ENCODE peak calls at places on chromosomes 12 and 14, in six cellular contexts. W is hepatocyte, D is GM23338, K is PC-9, T is neural progenitor cell, L is HCT116. O is an unnamed sample.

GRCh38 chr12:11630046-11630706 is 19.3 kb upstream of the ETV6 start:
- DNase-seq in W (no peak), D (no peak), K (no peak), T (peak), L (no peak), O (no peak)

GRCh38 chr12:119758236-119758635 is 90.3 kb downstream of the PRKAB1 start:
- DNase-seq in W (no peak), D (no peak), K (no peak), T (no peak), L (no peak), O (no peak)

GRCh38 chr14:104137297-104138097 is 890 bp upstream of the KIF26A start:
- DNase-seq in W (peak), D (peak), K (no peak), T (peak), L (no peak), O (peak)

GRCh38 chr14:61051046-61051445 is 70.0 kb downstream of the SLC38A6 start:
- DNase-seq in W (peak), D (peak), K (no peak), T (peak), L (no peak), O (peak)

GRCh38 chr12:68175566-68176033 is 16.1 kb upstream of the IFNG start:
- DNase-seq in W (no peak), D (no peak), K (no peak), T (no peak), L (no peak), O (no peak)

GRCh38 chr14:55851961-55852360 is 266.2 kb upstream of the PELI2 start:
- DNase-seq in W (no peak), D (no peak), K (no peak), T (no peak), L (no peak), O (no peak)

GRCh38 chr12:109926488-109927210 is 26.6 kb downstream of the TCHP start:
- DNase-seq in W (no peak), D (no peak), K (no peak), T (no peak), L (no peak), O (no peak)

GRCh38 chr12:106446429-106447092 is 89.0 kb downstream of the POLR3B start:
- DNase-seq in W (no peak), D (no peak), K (no peak), T (peak), L (no peak), O (no peak)

GRCh38 chr12:2844786-2845185 is 10.0 kb upstream of the NRIP2 start:
- DNase-seq in W (no peak), D (no peak), K (no peak), T (peak), L (no peak), O (peak)

GRCh38 chr12:54421175-54421872 is 2.3 kb upstream of the ITGA5 start:
- DNase-seq in W (no peak), D (no peak), K (peak), T (no peak), L (no peak), O (peak)

GRCh38 chr12:113052326-113052725 is 4.2 kb upstream of the DTX1 start:
- DNase-seq in W (no peak), D (no peak), K (no peak), T (no peak), L (no peak), O (no peak)

GRCh38 chr12:76113800-76114757 is 29.6 kb upstream of the NAP1L1 start:
- DNase-seq in W (no peak), D (no peak), K (no peak), T (no peak), L (no peak), O (no peak)

GRCh38 chr14:103091041-103091882 is 3.3 kb upstream of the EXOC3L4 start:
- DNase-seq in W (peak), D (peak), K (peak), T (peak), L (no peak), O (peak)

GRCh38 chr14:77593501-77593911 is 22.9 kb downstream of the SPTLC2 start:
- DNase-seq in W (no peak), D (no peak), K (peak), T (no peak), L (no peak), O (no peak)
- H2AFZ ChIP-seq in W (no peak), D (no peak), K (no peak), T (no peak), L (no peak), O (no peak)

DNA sequence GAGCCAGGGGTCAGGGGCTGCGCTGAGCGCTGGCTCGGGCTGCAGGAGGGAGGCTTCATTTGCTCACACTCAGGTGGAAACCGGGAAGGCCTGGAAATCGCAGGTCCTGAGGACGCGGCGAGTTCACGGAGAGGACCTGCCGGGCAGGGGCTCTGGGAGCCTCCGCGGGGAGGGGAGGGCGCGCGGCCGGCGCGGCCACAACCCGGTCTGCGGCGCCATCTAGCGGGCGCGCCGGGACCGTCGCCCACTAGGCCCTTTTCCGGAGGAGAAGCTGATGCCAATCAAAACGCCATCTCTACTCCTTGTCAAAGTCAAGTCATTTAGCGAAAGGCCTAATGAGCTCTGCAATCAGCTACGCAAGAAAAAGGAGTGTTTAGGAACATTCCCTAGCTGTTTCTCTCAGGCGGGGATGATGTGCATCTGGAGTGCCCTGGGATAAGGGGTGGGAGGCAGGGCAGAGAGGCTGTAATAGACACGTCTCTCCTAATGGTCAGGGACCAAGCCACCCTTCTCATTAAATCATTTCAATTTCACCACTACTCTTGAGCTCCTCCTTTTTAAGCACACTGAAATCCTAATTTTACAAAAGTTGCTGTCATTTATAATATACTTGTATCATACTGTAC is 885.8 kb upstream of the TMEM132C start:
- DNase-seq in W (peak), D (peak), K (no peak), T (peak), L (peak), O (peak)
- H2AFZ ChIP-seq in W (peak), D (no peak), K (peak), T (peak), L (peak), O (peak)

GRCh38 chr12:57743769-57744168 is 1.1 kb upstream of the TSPAN31 start:
- DNase-seq in W (no peak), D (no peak), K (no peak), T (no peak), L (no peak), O (no peak)

GRCh38 chr12:57744194-57744776 is 554 bp upstream of the TSPAN31 start:
- DNase-seq in W (no peak), D (no peak), K (peak), T (no peak), L (peak), O (peak)

GRCh38 chr12:57746025-57746424 is 1.2 kb downstream of the TSPAN31 start:
- DNase-seq in W (no peak), D (no peak), K (no peak), T (no peak), L (no peak), O (no peak)

GRCh38 chr12:57745485-57745881 is 644 bp downstream of the TSPAN31 start:
- DNase-seq in W (no peak), D (no peak), K (no peak), T (peak), L (no peak), O (no peak)

DNA sequence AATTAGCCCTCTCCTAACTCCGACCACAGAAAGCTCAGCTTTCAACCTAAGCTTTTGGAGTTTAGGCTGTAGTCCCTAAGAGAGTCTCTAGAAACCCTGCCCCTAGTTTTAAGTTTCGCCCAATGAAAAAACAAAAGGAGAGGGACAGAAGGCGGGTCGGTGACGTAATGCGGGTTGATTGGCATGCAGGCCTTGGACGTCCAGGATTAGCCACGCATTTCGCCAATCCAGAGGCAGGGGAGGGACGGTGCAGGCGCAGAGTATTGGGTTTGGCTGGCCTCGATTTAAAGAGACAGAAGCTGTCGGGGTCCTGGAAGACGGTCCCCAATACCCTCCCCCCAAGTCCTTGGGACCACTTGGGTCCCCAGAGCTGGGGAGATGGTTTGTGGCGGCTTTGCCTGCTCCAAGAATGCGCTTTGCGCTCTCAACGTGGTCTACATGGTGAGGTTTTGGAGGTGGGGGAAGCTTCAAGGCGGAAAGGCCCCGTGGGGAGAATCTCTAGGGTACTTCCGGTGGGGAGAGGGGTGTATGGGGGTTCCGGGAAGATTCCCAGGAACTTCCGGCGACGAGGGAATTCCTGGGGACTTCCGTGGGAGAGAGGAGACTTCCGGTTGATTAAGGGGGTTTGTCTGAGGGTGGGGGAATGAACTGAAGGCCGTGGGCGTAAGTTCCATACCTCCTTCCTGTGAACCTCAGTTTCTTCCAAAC is at the start of gene TSPAN31:
- DNase-seq in W (peak), D (peak), K (peak), T (peak), L (peak), O (peak)
- H2AFZ ChIP-seq in W (peak), D (no peak), K (peak), T (peak), L (peak), O (peak)

GRCh38 chr12:32248594-32249140 is 142.0 kb downstream of the BICD1 start:
- DNase-seq in W (peak), D (no peak), K (no peak), T (no peak), L (no peak), O (no peak)

GRCh38 chr12:32254260-32254659 is 145.1 kb upstream of the FGD4 start:
- DNase-seq in W (no peak), D (no peak), K (no peak), T (no peak), L (no peak), O (no peak)

GRCh38 chr12:32252199-32253073 is 145.8 kb downstream of the BICD1 start:
- DNase-seq in W (no peak), D (peak), K (no peak), T (peak), L (no peak), O (no peak)

GRCh38 chr12:32253154-32253795 is 146.1 kb upstream of the FGD4 start:
- DNase-seq in W (no peak), D (no peak), K (no peak), T (no peak), L (no peak), O (no peak)

DNA sequence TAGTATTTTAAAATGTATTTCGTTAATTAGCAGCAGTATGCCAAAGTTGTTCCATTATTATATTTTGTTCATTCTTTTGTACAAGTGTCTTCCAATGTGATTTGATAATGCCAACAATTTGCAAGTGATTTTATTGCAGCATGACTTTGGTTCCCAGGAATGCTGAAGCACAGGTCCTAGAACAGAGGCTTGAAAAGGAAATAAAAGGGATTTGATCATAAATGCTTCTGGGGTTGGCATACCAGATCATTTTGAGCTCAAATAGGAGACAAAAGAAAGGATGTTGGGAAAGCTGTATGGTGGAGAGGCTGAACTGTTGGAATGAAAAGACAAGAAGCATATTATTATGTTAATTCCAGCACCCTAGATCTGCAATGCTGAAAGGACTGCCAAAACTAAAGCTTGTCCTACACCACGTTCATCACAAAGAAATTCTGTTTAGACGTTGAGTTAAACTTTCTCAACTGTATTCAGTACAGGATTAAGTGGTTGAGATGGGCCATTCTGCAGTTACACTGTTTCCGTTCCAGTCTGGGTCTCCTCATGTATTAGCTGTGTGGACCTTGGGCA is 143.1 kb downstream of the BICD1 start:
- DNase-seq in W (no peak), D (peak), K (peak), T (peak), L (no peak), O (no peak)
- H2AFZ ChIP-seq in W (no peak), D (no peak), K (no peak), T (no peak), L (no peak), O (no peak)

GRCh38 chr14:73809386-73809785 is 42.2 kb upstream of the PTGR2 start:
- DNase-seq in W (no peak), D (no peak), K (no peak), T (no peak), L (no peak), O (no peak)
- H2AFZ ChIP-seq in W (no peak), D (no peak), K (no peak), T (no peak), L (no peak), O (no peak)

GRCh38 chr12:123151679-123152454 is 977 bp upstream of the PITPNM2 start:
- DNase-seq in W (no peak), D (peak), K (no peak), T (peak), L (no peak), O (no peak)
- H2AFZ ChIP-seq in W (peak), D (peak), K (peak), T (no peak), L (no peak), O (peak)

DNA sequence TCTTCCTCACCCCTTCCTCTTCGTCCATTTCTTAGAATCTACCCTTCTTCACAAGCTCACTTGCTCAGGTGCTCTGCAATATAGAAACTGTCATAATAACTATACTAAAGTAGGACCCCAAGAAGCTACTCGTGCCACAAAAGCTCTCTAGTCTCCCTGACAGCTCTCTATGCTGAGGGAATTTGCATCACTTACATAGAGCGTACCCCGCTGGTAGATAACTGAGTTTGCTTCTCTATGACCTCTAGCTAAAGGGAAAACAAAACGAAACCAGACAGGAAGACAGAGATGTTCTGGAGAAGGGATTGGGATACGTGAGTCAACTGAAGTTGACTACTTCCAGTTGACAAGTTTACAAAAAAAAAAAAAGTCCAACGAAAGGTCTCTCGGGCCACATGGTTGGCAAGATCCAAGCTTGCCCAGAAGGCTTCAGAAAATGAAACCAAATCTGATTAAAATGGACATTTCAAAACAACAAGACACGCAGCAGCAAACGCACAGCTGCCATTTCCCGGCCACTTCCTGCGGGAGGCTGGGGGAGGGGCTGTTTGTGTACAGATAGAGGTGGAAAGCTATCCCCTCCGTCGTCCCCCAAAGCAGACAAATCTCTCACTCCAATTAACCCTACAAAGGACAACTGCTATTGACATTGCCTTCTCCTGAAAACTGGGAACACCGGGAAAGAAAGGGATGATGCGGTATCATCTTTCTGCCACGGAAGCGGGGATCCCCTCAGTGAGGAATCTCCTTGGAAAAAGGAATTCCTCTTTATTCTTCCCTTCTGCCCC is 1.3 kb downstream of the BAZ2A start:
- DNase-seq in W (peak), D (peak), K (peak), T (peak), L (no peak), O (peak)
- H2AFZ ChIP-seq in W (peak), D (no peak), K (peak), T (no peak), L (no peak), O (peak)

GRCh38 chr14:105305350-105305749 is 4.5 kb upstream of the BRF1 start:
- DNase-seq in W (no peak), D (no peak), K (no peak), T (no peak), L (no peak), O (no peak)
- H2AFZ ChIP-seq in W (no peak), D (no peak), K (no peak), T (no peak), L (no peak), O (no peak)

GRCh38 chr12:27076930-27077329 is 5.4 kb downstream of the C12orf71 start:
- DNase-seq in W (no peak), D (no peak), K (peak), T (no peak), L (no peak), O (peak)
- H2AFZ ChIP-seq in W (no peak), D (no peak), K (no peak), T (no peak), L (no peak), O (no peak)

GRCh38 chr12:129080413-129080812 is 227.1 kb downstream of the GLT1D1 start:
- DNase-seq in W (no peak), D (no peak), K (no peak), T (no peak), L (no peak), O (no peak)
- H2AFZ ChIP-seq in W (no peak), D (no peak), K (no peak), T (no peak), L (no peak), O (no peak)

O was measured in fibroblast of lung.